ENCODE peak calls at places on chromosomes 13 and 19, in five cellular contexts. G is HT1080; I is CD4-positive, alpha-beta T cell; Y is left colon; N is MV-4-11. E is an unnamed sample.

GRCh38 chr13:23579886-23580706 is 9.9 kb downstream of the TNFRSF19 start:
- DNase-seq in Y (no peak), N (no peak), I (no peak), G (no peak), E (no peak)

GRCh38 chr19:8605514-8605913 is 5.0 kb downstream of the ADAMTS10 start:
- DNase-seq in Y (no peak), N (no peak), I (no peak), G (no peak), E (no peak)

GRCh38 chr13:113934576-113934975 is 39.3 kb downstream of the C13orf46 start:
- DNase-seq in G (no peak), N (no peak), Y (no peak), I (no peak), E (no peak)

GRCh38 chr19:34282611-34283519 is 28.5 kb downstream of the GARRE1 start:
- DNase-seq in G (no peak), N (no peak), I (no peak), Y (no peak), E (no peak)

GRCh38 chr13:30504081-30504480 is 38.3 kb upstream of the HMGB1 start:
- DNase-seq in I (no peak), G (no peak), N (peak), Y (no peak), E (no peak)

GRCh38 chr13:35994131-35994966 is 136.8 kb downstream of the DCLK1 start:
- DNase-seq in Y (no peak), G (peak), N (peak), I (no peak), E (peak)

GRCh38 chr19:39996218-39996810 is 546 bp upstream of the ZNF546 start:
- DNase-seq in N (peak), Y (no peak), G (no peak), I (no peak), E (peak)

GRCh38 chr13:110319774-110320509 is 12.9 kb downstream of the COL4A2 start:
- DNase-seq in N (no peak), Y (no peak), I (no peak), G (peak), E (peak)

GRCh38 chr19:55027472-55028337 is 10.4 kb downstream of the GP6 start:
- DNase-seq in N (peak), I (no peak), G (no peak), Y (no peak), E (no peak)

GRCh38 chr19:7226749-7227148 is 67.5 kb downstream of the INSR start:
- DNase-seq in N (no peak), I (no peak), Y (no peak), G (no peak), E (no peak)

E was measured in body of pancreas.